ENCODE peak calls at places on chromosome 10, in four cellular contexts. Z is heart right ventricle, D is body of pancreas, J is HFFc6. M is an unnamed sample.
A peak's percentile ranks its signal among the peaks of the same experiment; 100 is the strongest.

GRCh38 chr10:58898854-58899573 is 277.4 kb upstream of the PHYHIPL start:
- DNase-seq in Z (no peak), D (no peak), J (no peak), M (no peak)

GRCh38 chr10:92702301-92702916 is 12.7 kb downstream of the HHEX start:
- DNase-seq in Z (no peak), D (no peak), J (no peak), M (peak; percentile 11)

GRCh38 chr10:51001587-51001986 is 72.7 kb upstream of the PRKG1 start:
- DNase-seq in Z (no peak), D (no peak), J (no peak), M (peak; percentile 36)

GRCh38 chr10:119209050-119209735 is 1.8 kb downstream of the GRK5 start:
- DNase-seq in Z (peak; percentile 84), D (peak; percentile 44), J (no peak), M (peak; percentile 77)

GRCh38 chr10:99850767-99851127 is 68.3 kb downstream of the ABCC2 start:
- DNase-seq in Z (no peak), D (no peak), J (no peak), M (no peak)

GRCh38 chr10:77428776-77429395 is 208.7 kb downstream of the KCNMA1 start:
- DNase-seq in Z (no peak), D (peak; percentile 70), J (peak; percentile 52), M (no peak)

GRCh38 chr10:51246156-51246555 is 171.9 kb downstream of the PRKG1 start:
- DNase-seq in Z (no peak), D (no peak), J (no peak), M (peak; percentile 78)

GRCh38 chr10:44261710-44262455 is 123.0 kb downstream of the CXCL12 start:
- DNase-seq in Z (peak; percentile 38), D (no peak), J (peak; percentile 38), M (no peak)

GRCh38 chr10:100996678-100997363 is 2.8 kb upstream of the LZTS2 start:
- DNase-seq in Z (no peak), D (peak; percentile 50), J (no peak), M (no peak)

GRCh38 chr10:99172130-99172738 is 63.4 kb downstream of the HPSE2 start:
- DNase-seq in Z (no peak), D (peak; percentile 52), J (peak; percentile 61), M (peak; percentile 11)

GRCh38 chr10:73873843-73874215 is 526 bp downstream of the CAMK2G start:
- DNase-seq in Z (no peak), D (no peak), J (no peak), M (no peak)

GRCh38 chr10:70540789-70541360 is 61.7 kb downstream of the PRF1 start:
- DNase-seq in Z (no peak), D (no peak), J (no peak), M (no peak)

GRCh38 chr10:90227786-90228185 is 526.4 kb downstream of the KIF20B start:
- DNase-seq in Z (no peak), D (no peak), J (no peak), M (no peak)

GRCh38 chr10:114349505-114350211 is 54.6 kb downstream of the AFAP1L2 start:
- DNase-seq in Z (peak; percentile 17), D (no peak), J (no peak), M (no peak)

GRCh38 chr10:44334621-44335184 is 50.2 kb downstream of the CXCL12 start:
- DNase-seq in Z (no peak), D (peak; percentile 43), J (peak; percentile 79), M (no peak)

GRCh38 chr10:97589479-97589878 is at the start of gene C10orf62:
- DNase-seq in Z (no peak), D (no peak), J (no peak), M (no peak)

GRCh38 chr10:94757916-94758315 is 4.6 kb upstream of the CYP2C19 start:
- DNase-seq in Z (no peak), D (no peak), J (no peak), M (no peak)

GRCh38 chr10:94762393-94762792 is at the start of gene CYP2C19:
- DNase-seq in Z (no peak), D (no peak), J (no peak), M (no peak)

DNA sequence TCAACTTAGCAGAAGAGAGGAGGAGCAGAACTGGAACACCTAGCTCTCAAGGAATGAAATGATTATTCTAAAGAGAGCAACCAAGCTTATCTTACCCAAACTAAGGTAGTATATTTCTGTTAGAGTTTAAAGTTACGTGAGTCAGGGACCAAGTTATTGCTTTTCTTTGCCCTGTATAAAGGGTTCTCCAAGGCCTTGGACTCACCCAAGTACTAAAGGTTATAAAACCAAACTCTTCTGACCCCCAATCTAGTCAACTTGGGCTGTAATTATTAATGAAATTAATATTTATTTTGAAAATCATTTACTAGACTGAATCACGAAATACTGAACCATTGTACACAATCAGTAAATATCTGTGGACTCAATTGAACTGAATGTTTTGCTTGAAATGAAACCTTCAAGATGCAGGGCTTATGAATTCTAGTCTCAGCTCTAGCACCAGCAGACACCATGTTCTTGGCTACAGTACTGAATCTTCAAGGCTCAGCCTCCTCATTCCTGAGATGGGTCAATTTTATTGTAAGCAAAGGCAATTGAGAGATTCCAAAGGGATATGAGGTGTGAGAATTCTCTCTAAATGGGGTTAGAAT is 1.8 kb upstream of the CYP2C19 start:
- DNase-seq in Z (no peak), D (no peak), J (no peak), M (no peak)
- TF ChIP-seq CTCF in Z (no peak), D (no peak), J (no peak), M (no peak)

GRCh38 chr10:6408799-6409198 is 171.3 kb downstream of the PRKCQ start:
- DNase-seq in Z (no peak), D (no peak), J (no peak), M (no peak)
- TF ChIP-seq CTCF in Z (no peak), D (no peak), J (peak; percentile 56), M (no peak)

GRCh38 chr10:87661861-87662785 is 2.4 kb downstream of the PAPSS2 start:
- DNase-seq in Z (no peak), D (no peak), J (no peak), M (peak; percentile 62)

GRCh38 chr10:87658858-87659555 is 671 bp upstream of the PAPSS2 start:
- DNase-seq in Z (no peak), D (no peak), J (no peak), M (peak; percentile 36)

GRCh38 chr10:87658383-87658795 is 1.3 kb upstream of the PAPSS2 start:
- DNase-seq in Z (no peak), D (no peak), J (no peak), M (peak; percentile 35)

GRCh38 chr10:87660484-87661133 is 931 bp downstream of the PAPSS2 start:
- DNase-seq in Z (peak; percentile 16), D (peak; percentile 62), J (peak; percentile 68), M (peak; percentile 64)

DNA sequence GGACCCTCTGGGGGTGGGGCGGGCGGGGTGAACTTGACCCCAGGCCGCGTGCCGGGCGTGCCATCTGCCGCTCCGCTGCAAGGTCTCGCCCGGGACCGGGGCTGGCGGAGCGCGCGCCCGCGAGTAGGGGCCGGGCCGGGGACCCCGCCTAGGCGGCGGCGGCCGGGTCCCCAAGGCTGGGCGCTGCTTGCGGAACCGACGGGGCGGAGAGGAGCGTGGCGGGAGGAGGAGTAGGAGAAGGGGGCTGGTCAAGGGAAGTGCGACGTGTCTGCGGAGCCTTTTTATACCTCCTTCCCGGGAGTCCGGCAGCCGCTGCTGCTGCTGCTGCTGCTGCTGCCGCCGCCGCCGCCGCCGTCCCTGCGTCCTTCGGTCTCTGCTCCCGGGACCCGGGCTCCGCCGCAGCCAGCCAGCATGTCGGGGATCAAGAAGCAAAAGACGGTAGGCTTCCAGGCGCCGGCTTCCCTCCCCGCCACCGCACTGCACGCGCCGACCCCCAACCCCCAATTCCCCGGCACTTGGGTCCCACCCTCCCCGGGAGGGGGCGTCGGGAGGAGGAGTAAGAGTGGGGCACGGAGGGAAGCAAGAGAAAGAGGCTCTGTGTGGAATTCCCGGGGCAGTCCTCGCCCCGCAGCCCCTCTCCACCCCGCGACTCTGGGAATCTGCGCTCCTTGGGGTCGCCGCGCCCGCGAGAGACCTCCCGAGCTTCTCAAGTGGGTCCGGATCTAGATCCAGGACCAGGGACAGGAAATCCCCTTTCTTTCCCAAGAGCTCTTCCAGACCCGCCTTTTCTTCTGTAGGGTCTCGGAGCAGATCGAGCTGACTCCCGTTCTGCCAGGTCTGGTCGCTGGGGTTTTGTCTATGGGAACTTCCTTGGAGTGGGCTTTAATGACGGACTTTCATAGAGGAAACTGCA is at the start of gene PAPSS2:
- DNase-seq in Z (peak; percentile 66), D (peak; percentile 71), J (peak; percentile 50), M (peak; percentile 72)
- TF ChIP-seq CTCF in Z (no peak), D (no peak), J (peak; percentile 61), M (peak; percentile 31)

GRCh38 chr10:129971381-129972144 is 7.5 kb upstream of the EBF3 start:
- DNase-seq in Z (no peak), D (peak; percentile 52), J (no peak), M (peak; percentile 35)
- TF ChIP-seq CTCF in Z (peak; percentile 51), D (peak; percentile 77), J (peak; percentile 40), M (peak; percentile 50)